ENCODE peak calls at places on chromosomes 1 and 21, in seven cellular contexts. One of them, this sample, is unnamed.

GRCh38 chr1:20426923-20427322 is 59.1 kb downstream of the CAMK2N1 start:
- DNase-seq in glutamatergic neuron: no peak
- DNase-seq in A549: peak; percentile 22
- DNase-seq in B cell: no peak
- DNase-seq in ovary: no peak
- DNase-seq in GM20000: no peak
- DNase-seq in body of pancreas: no peak
- DNase-seq in this sample: no peak

GRCh38 chr21:42010507-42011493 is 640 bp upstream of the ZBTB21 start:
- DNase-seq in glutamatergic neuron: peak; percentile 61
- DNase-seq in A549: peak; percentile 7
- DNase-seq in B cell: no peak
- DNase-seq in ovary: no peak
- DNase-seq in GM20000: peak; percentile 44
- DNase-seq in body of pancreas: peak; percentile 43
- DNase-seq in this sample: peak; percentile 62

GRCh38 chr1:21234779-21235178 is 55.5 kb downstream of the ECE1 start:
- DNase-seq in glutamatergic neuron: no peak
- DNase-seq in A549: no peak
- DNase-seq in B cell: no peak
- DNase-seq in ovary: no peak
- DNase-seq in GM20000: no peak
- DNase-seq in body of pancreas: no peak
- DNase-seq in this sample: no peak

GRCh38 chr1:59767119-59767518 is 47.6 kb upstream of the HOOK1 start:
- DNase-seq in glutamatergic neuron: no peak
- DNase-seq in A549: no peak
- DNase-seq in B cell: no peak
- DNase-seq in ovary: no peak
- DNase-seq in GM20000: no peak
- DNase-seq in body of pancreas: no peak
- DNase-seq in this sample: no peak

GRCh38 chr1:31797216-31797615 is 18.6 kb downstream of the SPOCD1 start:
- DNase-seq in glutamatergic neuron: peak; percentile 4
- DNase-seq in A549: no peak
- DNase-seq in B cell: no peak
- DNase-seq in ovary: no peak
- DNase-seq in GM20000: no peak
- DNase-seq in body of pancreas: no peak
- DNase-seq in this sample: no peak

GRCh38 chr1:11792106-11792505 is 13.7 kb downstream of the MTHFR start:
- DNase-seq in glutamatergic neuron: no peak
- DNase-seq in A549: no peak
- DNase-seq in B cell: no peak
- DNase-seq in ovary: peak; percentile 47
- DNase-seq in GM20000: no peak
- DNase-seq in body of pancreas: no peak
- DNase-seq in this sample: no peak

GRCh38 chr1:10625554-10625953 is 150.8 kb downstream of the PEX14 start:
- DNase-seq in glutamatergic neuron: no peak
- DNase-seq in A549: no peak
- DNase-seq in B cell: no peak
- DNase-seq in ovary: peak; percentile 19
- DNase-seq in GM20000: no peak
- DNase-seq in body of pancreas: no peak
- DNase-seq in this sample: no peak

GRCh38 chr1:73868824-73869223 is 329.2 kb downstream of the LRRIQ3 start:
- DNase-seq in glutamatergic neuron: peak; percentile 25
- DNase-seq in A549: no peak
- DNase-seq in B cell: no peak
- DNase-seq in ovary: no peak
- DNase-seq in GM20000: no peak
- DNase-seq in body of pancreas: no peak
- DNase-seq in this sample: no peak

GRCh38 chr1:227945891-227946623 is 1.7 kb downstream of the WNT9A start:
- DNase-seq in glutamatergic neuron: peak; percentile 41
- DNase-seq in A549: peak; percentile 60
- DNase-seq in B cell: no peak
- DNase-seq in ovary: peak; percentile 82
- DNase-seq in GM20000: peak; percentile 45
- DNase-seq in body of pancreas: peak; percentile 93
- DNase-seq in this sample: no peak

GRCh38 chr1:177355575-177355974 is 184.8 kb downstream of the BRINP2 start:
- DNase-seq in glutamatergic neuron: peak; percentile 40
- DNase-seq in A549: no peak
- DNase-seq in B cell: no peak
- DNase-seq in ovary: no peak
- DNase-seq in GM20000: no peak
- DNase-seq in body of pancreas: peak; percentile 26
- DNase-seq in this sample: no peak
- TF ChIP-seq CTCF in glutamatergic neuron: peak; percentile 45
- TF ChIP-seq CTCF in A549: no peak
- TF ChIP-seq CTCF in B cell: no peak
- TF ChIP-seq CTCF in ovary: no peak
- TF ChIP-seq CTCF in GM20000: no peak
- TF ChIP-seq CTCF in body of pancreas: no peak
- TF ChIP-seq CTCF in this sample: peak; percentile 15

GRCh38 chr1:155173478-155174333 is at the start of gene TRIM46:
- DNase-seq in glutamatergic neuron: peak; percentile 73
- DNase-seq in A549: peak; percentile 80
- DNase-seq in B cell: peak; percentile 66
- DNase-seq in ovary: no peak
- DNase-seq in GM20000: peak; percentile 81
- DNase-seq in body of pancreas: no peak
- DNase-seq in this sample: peak; percentile 84
- TF ChIP-seq CTCF in glutamatergic neuron: peak; percentile 63
- TF ChIP-seq CTCF in A549: peak; percentile 27
- TF ChIP-seq CTCF in B cell: peak; percentile 53
- TF ChIP-seq CTCF in ovary: peak; percentile 4
- TF ChIP-seq CTCF in GM20000: no peak
- TF ChIP-seq CTCF in body of pancreas: no peak
- TF ChIP-seq CTCF in this sample: no peak

DNA sequence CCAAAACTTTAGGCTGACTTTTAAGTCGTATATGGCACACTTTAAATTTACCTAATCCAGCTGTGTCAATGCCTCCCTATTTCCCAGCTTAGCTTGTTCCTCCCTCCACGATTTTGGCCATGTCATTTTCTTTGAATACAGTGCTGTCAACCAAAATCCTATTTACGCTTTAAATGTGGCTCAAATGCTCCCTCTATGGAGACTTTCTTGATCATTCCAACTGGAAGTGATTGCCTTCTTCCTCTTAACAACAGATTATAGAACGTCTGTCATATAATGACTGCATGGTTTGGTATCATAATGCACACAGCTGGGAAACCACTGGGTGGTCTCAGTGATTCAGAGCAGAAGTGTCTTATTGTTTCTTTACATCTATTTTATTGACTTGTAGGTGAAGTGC is 18.9 kb upstream of the BATF3 start:
- DNase-seq in glutamatergic neuron: no peak
- DNase-seq in A549: no peak
- DNase-seq in B cell: no peak
- DNase-seq in ovary: no peak
- DNase-seq in GM20000: no peak
- DNase-seq in body of pancreas: no peak
- DNase-seq in this sample: no peak
- TF ChIP-seq CTCF in glutamatergic neuron: no peak
- TF ChIP-seq CTCF in A549: no peak
- TF ChIP-seq CTCF in B cell: no peak
- TF ChIP-seq CTCF in ovary: no peak
- TF ChIP-seq CTCF in GM20000: no peak
- TF ChIP-seq CTCF in body of pancreas: no peak
- TF ChIP-seq CTCF in this sample: no peak

DNA sequence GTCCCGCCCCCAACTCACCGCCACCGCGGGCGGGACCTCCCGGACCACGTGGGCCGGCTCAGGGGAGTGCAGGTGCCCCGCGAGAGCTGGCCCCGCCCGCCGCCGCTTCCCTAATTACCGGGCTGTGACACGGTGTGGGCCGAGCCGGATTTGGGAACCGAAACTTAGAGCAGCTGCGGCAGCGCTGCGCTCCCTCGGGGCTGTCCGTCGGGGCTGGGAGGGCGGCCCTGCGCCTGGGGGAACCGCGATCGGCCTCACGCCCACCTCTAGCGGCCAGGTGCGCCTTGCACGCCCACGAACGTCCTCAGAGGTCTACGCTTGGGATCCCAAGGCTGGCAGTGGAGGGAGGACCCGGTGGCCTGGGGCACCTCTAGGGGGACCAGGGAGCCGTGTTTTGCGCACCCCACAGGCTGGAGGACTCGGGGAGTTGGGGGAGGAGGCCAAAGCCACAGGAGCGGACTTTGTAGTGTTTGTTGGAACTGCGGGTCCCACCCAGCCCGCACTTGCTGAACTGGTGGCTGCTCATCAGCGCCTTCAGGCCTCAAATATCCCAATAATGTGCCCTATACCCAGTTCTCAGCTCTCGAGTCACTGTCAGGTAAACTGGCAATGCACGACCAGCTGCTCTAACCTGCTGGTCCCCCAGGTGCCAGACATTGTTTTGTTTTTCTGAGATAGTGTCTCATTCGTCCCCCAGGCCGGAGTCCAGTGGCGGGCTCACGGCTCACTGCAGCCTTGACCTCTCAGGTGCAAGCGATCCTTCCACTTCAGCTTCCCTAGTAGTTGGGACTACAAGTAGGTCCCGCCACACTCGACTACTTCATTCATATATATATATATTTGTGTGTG is 781 bp upstream of the NADK start:
- DNase-seq in glutamatergic neuron: peak; percentile 51
- DNase-seq in A549: peak; percentile 28
- DNase-seq in B cell: peak; percentile 99
- DNase-seq in ovary: peak; percentile 66
- DNase-seq in GM20000: peak; percentile 96
- DNase-seq in body of pancreas: peak; percentile 90
- DNase-seq in this sample: peak; percentile 93
- TF ChIP-seq CTCF in glutamatergic neuron: no peak
- TF ChIP-seq CTCF in A549: peak; percentile 6
- TF ChIP-seq CTCF in B cell: peak; percentile 76
- TF ChIP-seq CTCF in ovary: no peak
- TF ChIP-seq CTCF in GM20000: peak; percentile 17
- TF ChIP-seq CTCF in body of pancreas: no peak
- TF ChIP-seq CTCF in this sample: peak; percentile 29

GRCh38 chr1:52532247-52532646 is 20.6 kb downstream of the TUT4 start:
- DNase-seq in glutamatergic neuron: no peak
- DNase-seq in A549: no peak
- DNase-seq in B cell: no peak
- DNase-seq in ovary: no peak
- DNase-seq in GM20000: no peak
- DNase-seq in body of pancreas: no peak
- DNase-seq in this sample: no peak
- TF ChIP-seq CTCF in glutamatergic neuron: no peak
- TF ChIP-seq CTCF in A549: no peak
- TF ChIP-seq CTCF in B cell: no peak
- TF ChIP-seq CTCF in ovary: no peak
- TF ChIP-seq CTCF in GM20000: no peak
- TF ChIP-seq CTCF in body of pancreas: no peak
- TF ChIP-seq CTCF in this sample: no peak

GRCh38 chr1:2429780-2430591 is 17.6 kb upstream of the PEX10 start:
- DNase-seq in glutamatergic neuron: no peak
- DNase-seq in A549: no peak
- DNase-seq in B cell: no peak
- DNase-seq in ovary: no peak
- DNase-seq in GM20000: no peak
- DNase-seq in body of pancreas: no peak
- DNase-seq in this sample: no peak
- TF ChIP-seq CTCF in glutamatergic neuron: peak; percentile 42
- TF ChIP-seq CTCF in A549: peak; percentile 14
- TF ChIP-seq CTCF in B cell: no peak
- TF ChIP-seq CTCF in ovary: no peak
- TF ChIP-seq CTCF in GM20000: peak; percentile 3
- TF ChIP-seq CTCF in body of pancreas: no peak
- TF ChIP-seq CTCF in this sample: no peak